ENCODE peak calls at places on chromosomes 7 and 10, in four cellular contexts. X, R, Y and E are unnamed samples. For H3K4me1, the result is how much of the 10 kb centered on the place peaks cover.

GRCh38 chr10:127046975-127047877 is 142.0 kb downstream of the DOCK1 start:
- DNase-seq in R (no peak), X (no peak), Y (no peak), E (no peak)

GRCh38 chr10:119080521-119081259 is at the start of gene EIF3A:
- DNase-seq in Y (peak), X (peak), R (peak), E (peak)

GRCh38 chr7:33748793-33749192 is 156.5 kb upstream of the BMPER start:
- DNase-seq in R (no peak), Y (no peak), X (no peak), E (no peak)

GRCh38 chr7:116180302-116180701 is 30.0 kb upstream of the TES start:
- DNase-seq in X (no peak), Y (no peak), R (peak), E (peak)

GRCh38 chr10:14757996-14758395 is 16.7 kb downstream of the FAM107B start:
- DNase-seq in R (no peak), Y (no peak), X (no peak), E (no peak)

GRCh38 chr10:59362991-59363390 is 642 bp upstream of the FAM13C start:
- DNase-seq in R (peak), X (no peak), Y (peak), E (peak)

GRCh38 chr7:148535227-148535626 is 55.3 kb upstream of the C7orf33 start:
- DNase-seq in Y (no peak), R (no peak), X (no peak), E (peak)

GRCh38 chr10:29588640-29589421 is 45.9 kb downstream of the SVIL start:
- DNase-seq in Y (no peak), X (no peak), R (peak), E (peak)

GRCh38 chr10:23173549-23174074 is 18.5 kb upstream of the PTF1A start:
- DNase-seq in Y (no peak), X (no peak), R (no peak), E (peak)

GRCh38 chr7:29604702-29605101 is 41.1 kb downstream of the PRR15 start:
- DNase-seq in Y (no peak), X (no peak), R (no peak), E (no peak)

GRCh38 chr10:22265839-22266537 is 48.2 kb upstream of the EBLN1 start:
- DNase-seq in X (no peak), R (no peak), Y (no peak), E (no peak)

GRCh38 chr10:24382596-24382978 is 173.6 kb downstream of the KIAA1217 start:
- DNase-seq in Y (no peak), R (no peak), X (no peak), E (no peak)

GRCh38 chr10:96642530-96642929 is 55.7 kb upstream of the TM9SF3 start:
- DNase-seq in R (no peak), Y (no peak), X (no peak), E (no peak)

GRCh38 chr7:156472267-156472666 is 168.3 kb upstream of the RNF32 start:
- DNase-seq in Y (no peak), X (no peak), R (no peak), E (no peak)

GRCh38 chr7:35697414-35698175 is 2.7 kb upstream of the HERPUD2 start:
- DNase-seq in X (no peak), R (peak), Y (no peak), E (no peak)

DNA sequence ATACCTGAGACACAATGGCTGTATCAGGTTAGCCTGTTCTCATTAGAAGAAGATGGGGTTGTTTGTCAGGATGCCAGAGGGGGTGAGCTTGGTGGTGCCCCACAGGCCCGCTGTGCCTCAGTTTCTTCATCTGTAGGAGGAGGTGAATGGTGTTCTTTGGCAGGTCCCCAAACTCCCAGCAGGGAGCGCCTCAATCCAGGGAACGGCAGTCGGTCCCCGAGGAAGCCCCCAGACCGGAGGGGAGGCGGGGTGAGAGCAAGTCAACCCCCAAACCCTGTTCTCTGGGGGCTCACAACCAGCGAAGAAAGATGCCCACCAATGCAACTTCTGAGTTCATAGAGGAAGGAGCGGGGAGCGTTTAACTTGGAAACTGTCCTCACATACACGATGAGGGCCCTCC is 16.0 kb downstream of the C10orf105 start:
- DNase-seq in X (no peak), R (no peak), Y (no peak), E (no peak)
- H3K4me1 ChIP-seq in X (under half), R (under half), Y (under half), E (under half)

DNA sequence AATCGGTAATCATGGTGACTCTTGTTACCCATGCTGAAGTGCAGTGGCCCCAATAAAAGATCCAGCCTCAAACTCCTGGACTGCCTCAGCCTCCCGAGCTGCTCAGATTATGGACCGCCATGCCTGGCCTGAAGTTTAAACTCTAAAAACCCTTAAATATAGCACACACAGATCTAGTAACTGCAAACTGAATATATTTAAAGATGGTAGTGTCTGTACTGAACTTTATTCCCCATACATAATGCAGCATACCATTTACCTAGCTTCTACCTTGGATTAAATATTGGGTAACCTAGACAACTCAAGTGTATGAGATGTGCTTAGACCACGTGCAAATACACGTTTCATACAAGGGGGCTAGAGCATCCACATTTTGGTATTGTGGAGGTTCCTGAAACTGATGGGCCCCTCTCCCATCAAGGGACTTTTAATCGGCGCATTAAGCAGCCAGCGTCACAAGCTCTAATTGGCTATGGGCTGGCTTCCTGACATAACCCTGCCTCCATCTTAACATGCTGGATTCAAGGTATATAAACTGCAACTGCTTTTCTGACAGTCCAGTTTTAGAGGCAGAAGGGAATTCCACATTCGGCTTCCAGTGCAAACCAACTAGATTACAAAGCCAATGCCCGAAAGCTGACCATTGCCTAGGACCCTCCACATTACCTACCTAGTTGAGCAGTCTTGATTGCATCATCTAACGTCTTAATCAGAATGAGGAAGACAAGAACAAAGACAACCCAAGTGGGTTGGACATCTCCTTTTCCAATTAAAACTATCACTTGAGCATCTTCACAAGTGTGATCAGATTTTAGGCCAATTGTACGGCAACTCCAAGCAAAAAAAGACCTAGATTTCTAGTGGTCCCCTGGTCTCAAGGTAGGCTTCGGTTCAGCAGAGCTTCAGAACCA is 12.9 kb downstream of the HNRNPA2B1 start:
- DNase-seq in Y (no peak), R (no peak), X (no peak), E (no peak)
- H3K4me1 ChIP-seq in Y (under half), R (half or more), X (under half), E (under half)

GRCh38 chr7:30900803-30901362 is 10.8 kb upstream of the AQP1 start:
- DNase-seq in X (no peak), Y (no peak), R (no peak), E (no peak)
- H3K4me1 ChIP-seq in X (under half), Y (under half), R (under half), E (under half)

GRCh38 chr7:22997871-22998515 is 15.9 kb downstream of the HYCC1 start:
- DNase-seq in X (no peak), Y (no peak), R (no peak), E (no peak)
- H3K4me1 ChIP-seq in X (under half), Y (under half), R (under half), E (under half)

DNA sequence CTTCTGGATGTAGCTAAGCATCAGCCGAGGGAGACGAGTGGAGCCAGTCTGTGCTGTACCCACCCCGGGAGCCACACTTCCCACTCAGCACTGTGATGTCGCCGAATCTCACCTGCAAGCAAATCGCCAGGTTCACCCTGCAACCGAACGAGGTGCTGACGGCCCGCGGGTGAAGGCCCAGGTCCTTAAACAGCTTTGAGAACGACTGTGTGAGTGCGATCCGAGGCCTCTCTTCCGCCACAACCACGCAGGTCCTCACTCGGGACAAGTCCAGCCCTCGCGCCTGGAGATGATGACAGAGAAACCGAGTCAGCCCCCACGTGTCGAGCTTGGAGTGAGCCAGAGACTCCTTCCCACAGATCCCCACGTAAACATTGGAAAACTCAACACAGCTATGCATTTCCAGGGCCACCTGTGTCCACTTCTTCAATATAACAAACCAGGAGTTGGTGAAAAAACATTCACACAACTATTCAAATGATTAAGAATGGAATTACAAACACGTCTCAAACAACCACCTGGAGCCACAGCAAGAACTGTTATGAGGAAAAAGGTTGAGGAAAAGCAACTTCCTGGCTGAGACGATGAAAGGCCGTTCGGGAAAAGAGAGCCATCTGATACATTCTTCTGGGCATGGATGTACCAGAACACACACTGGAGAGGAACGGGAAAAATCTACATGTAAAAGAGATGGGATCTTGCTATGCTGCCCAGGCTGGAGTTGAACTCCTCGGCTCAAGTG is 191.8 kb downstream of the ZMYND11 start:
- DNase-seq in R (no peak), Y (no peak), X (no peak), E (no peak)
- H3K4me1 ChIP-seq in R (under half), Y (under half), X (under half), E (under half)

DNA sequence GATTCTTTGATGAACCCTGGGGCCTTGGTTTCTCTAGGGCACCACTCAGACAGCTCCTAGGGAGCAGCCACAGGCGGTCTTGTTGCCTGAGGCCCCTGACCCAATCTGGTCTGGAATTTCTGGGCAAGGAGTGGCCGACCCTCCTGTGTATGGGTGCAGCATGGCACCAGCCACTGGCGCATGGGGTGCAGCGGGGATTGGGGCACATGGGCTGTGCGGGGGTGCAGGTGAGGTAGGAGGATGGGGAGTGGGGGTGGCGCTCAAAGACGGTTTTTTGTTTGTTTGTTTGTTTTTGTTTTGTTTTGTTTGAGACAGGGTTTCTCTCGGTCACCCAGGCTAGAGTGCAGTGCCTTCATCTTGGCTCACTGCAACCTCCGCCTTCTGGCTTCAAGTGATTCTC is 62.3 kb downstream of the HTR5A start:
- DNase-seq in X (no peak), Y (no peak), R (no peak), E (no peak)
- H3K4me1 ChIP-seq in X (under half), Y (under half), R (under half), E (under half)

GRCh38 chr7:144759653-144760052 is 76.2 kb downstream of the TPK1 start:
- DNase-seq in Y (no peak), X (no peak), R (no peak), E (no peak)
- H3K4me1 ChIP-seq in Y (under half), X (under half), R (under half), E (under half)

DNA sequence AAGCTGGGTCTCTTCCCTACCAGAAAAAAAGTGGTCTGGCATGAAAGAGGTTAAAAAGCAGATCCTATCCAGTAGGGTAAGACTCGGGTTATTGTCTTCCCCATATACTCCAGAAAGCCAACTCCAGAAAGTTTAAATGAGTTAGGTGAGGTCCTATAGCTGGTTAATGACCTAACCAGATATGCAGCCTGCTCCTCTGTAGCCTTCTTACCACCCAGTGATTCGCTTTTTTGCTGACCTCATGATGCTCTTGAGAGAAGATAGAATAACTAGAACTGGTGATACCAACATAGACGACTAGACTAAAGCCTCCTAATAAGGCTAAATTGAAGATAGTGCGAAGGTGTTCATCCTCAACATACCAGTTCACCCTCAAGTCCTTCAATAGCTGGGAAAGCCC is 675 bp upstream of the GIMAP1 start:
- DNase-seq in X (no peak), Y (no peak), R (no peak), E (no peak)
- H3K4me1 ChIP-seq in X (under half), Y (under half), R (under half), E (under half)